ENCODE peak calls at places on chromosomes 11 and 22, in six cellular contexts. H, Y, E, W, C and Q are unnamed samples.

GRCh38 chr11:64598797-64599697 is 8.0 kb downstream of the SLC22A12 start:
- DNase-seq in H (no peak), Y (no peak), E (no peak), W (no peak), C (no peak), Q (no peak)

GRCh38 chr11:73521621-73522020 is 76.3 kb downstream of the FAM168A start:
- DNase-seq in H (no peak), Y (peak), E (no peak), W (no peak), C (no peak), Q (no peak)

GRCh38 chr11:61152816-61153592 is 8.2 kb downstream of the VPS37C start:
- DNase-seq in H (no peak), Y (no peak), E (no peak), W (no peak), C (no peak), Q (no peak)

GRCh38 chr22:33811686-33812085 is 108.6 kb downstream of the LARGE1 start:
- DNase-seq in H (peak), Y (no peak), E (peak), W (peak), C (peak), Q (no peak)

GRCh38 chr11:67367014-67367835 is 6.2 kb downstream of the CLCF1 start:
- DNase-seq in H (no peak), Y (no peak), E (no peak), W (peak), C (no peak), Q (no peak)

GRCh38 chr11:125784678-125785077 is 3.2 kb upstream of the PATE3 start:
- DNase-seq in H (no peak), Y (no peak), E (no peak), W (no peak), C (no peak), Q (no peak)

GRCh38 chr11:33980896-33981295 is 70.6 kb upstream of the CAPRIN1 start:
- DNase-seq in H (no peak), Y (no peak), E (no peak), W (no peak), C (no peak), Q (no peak)

GRCh38 chr11:111299111-111300026 is 1.0 kb downstream of the POU2AF3 start:
- DNase-seq in H (peak), Y (no peak), E (peak), W (peak), C (peak), Q (peak)

GRCh38 chr22:35072939-35073338 is 7.0 kb downstream of the ISX start:
- DNase-seq in H (no peak), Y (no peak), E (no peak), W (no peak), C (no peak), Q (no peak)

GRCh38 chr11:67240575-67241389 is 25.5 kb upstream of the GRK2 start:
- DNase-seq in H (no peak), Y (no peak), E (peak), W (peak), C (peak), Q (peak)

GRCh38 chr22:23237201-23237798 is 57.0 kb downstream of the BCR start:
- DNase-seq in H (peak), Y (no peak), E (peak), W (peak), C (no peak), Q (peak)

GRCh38 chr11:22703040-22703439 is 36.6 kb downstream of the GAS2 start:
- DNase-seq in H (no peak), Y (peak), E (no peak), W (no peak), C (no peak), Q (no peak)

GRCh38 chr22:48948575-48949170 is 879.0 kb downstream of the BRD1 start:
- DNase-seq in H (no peak), Y (no peak), E (no peak), W (no peak), C (peak), Q (no peak)

GRCh38 chr11:119267645-119268044 is 49.3 kb downstream of the MCAM start:
- DNase-seq in H (no peak), Y (no peak), E (no peak), W (no peak), C (no peak), Q (no peak)
- TF ChIP-seq CTCF in H (no peak), Y (no peak), E (no peak), W (no peak), C (no peak), Q (no peak)

GRCh38 chr11:35403765-35404396 is 15.5 kb downstream of the SLC1A2 start:
- DNase-seq in H (no peak), Y (no peak), E (no peak), W (no peak), C (no peak), Q (no peak)
- H3K27ac ChIP-seq in H (no peak), Y (no peak), E (peak), W (no peak), C (no peak), Q (no peak)

DNA sequence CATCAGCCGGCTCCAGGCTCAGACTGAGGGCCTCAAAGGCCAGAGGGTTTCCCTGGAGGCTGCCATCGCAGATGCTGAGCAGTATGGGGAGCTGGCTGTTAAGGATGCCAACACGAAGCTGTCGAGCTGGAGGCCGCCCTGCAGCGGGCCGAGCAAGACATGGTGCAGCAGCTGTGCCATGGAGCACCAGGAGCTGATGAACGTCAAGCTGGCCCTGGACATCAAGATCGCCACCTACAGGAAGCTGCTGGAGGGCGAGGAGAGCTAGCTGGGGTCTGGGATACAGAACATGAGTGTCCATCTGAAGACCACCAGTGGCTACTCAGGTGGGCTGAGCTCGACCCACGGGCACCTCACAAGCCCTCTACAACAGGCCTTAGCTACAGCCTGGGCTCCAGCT is 4.0 kb upstream of the SCUBE2 start:
- DNase-seq in H (no peak), Y (no peak), E (no peak), W (no peak), C (no peak), Q (no peak)
- TF ChIP-seq CTCF in H (no peak), Y (peak), E (no peak), W (no peak), C (no peak), Q (no peak)

DNA sequence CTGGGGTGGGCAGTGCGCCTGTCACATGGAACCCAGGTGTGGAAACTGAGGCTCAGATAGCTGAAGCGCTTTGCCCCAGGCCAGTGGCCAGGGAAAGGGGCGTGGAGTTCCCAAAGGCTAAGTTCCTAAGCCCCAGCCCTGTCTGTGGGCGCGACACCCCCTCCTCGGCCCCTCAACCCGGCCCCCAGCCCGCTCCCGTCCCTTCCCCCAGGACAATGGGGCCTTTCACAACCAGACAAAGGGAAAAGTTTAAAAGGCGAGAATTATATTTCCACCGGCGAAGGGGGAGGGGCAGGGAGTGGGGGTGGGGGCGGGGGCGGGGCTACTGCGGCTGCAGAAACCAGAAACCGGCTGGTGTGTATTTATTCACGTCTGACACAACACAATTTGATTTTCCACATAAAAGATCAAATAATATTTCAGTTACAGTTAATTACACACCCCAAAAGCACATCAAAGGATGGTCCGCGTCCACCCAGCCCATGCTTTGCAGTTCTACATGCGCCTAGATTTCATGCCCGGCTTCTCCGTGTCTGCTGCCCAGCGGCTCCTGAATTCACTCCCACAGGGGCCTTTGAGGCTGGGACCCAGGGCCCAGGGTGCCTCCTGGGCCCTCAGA is 192.0 kb downstream of the MN1 start:
- DNase-seq in H (no peak), Y (no peak), E (no peak), W (no peak), C (no peak), Q (no peak)
- H3K27ac ChIP-seq in H (no peak), Y (no peak), E (no peak), W (no peak), C (no peak), Q (no peak)

DNA sequence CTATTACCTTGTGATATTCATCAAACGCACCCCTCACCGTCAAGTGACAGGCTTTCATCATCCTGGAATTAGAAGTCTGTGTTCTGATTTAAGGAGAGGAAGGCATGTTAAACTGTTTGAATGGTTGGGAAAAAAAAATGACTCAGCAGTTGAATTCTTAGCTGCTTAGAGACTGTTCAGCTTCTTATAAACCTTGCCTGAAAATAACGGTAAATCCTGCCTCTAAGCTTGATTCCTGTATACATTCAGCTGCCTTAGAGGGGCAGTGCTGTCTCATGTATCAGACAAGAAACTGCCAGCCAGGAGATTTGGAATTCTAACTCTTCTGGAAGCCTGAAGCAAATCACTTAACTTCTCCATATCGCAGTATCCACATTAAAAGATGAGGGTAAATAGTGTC is 437.4 kb downstream of the JRKL start:
- DNase-seq in H (no peak), Y (no peak), E (no peak), W (no peak), C (no peak), Q (no peak)
- TF ChIP-seq CTCF in H (no peak), Y (no peak), E (no peak), W (no peak), C (no peak), Q (peak)